ENCODE peak calls at places on chromosomes 13 and 19, in five cellular contexts. R, B, J, U and I are unnamed samples.

GRCh38 chr13:23129329-23129728 is 51.5 kb upstream of the SGCG start:
- DNase-seq in U (no peak), R (no peak), B (no peak), J (no peak), I (no peak)

GRCh38 chr13:75365724-75366173 is 116.2 kb downstream of the TBC1D4 start:
- DNase-seq in B (peak; percentile 54), U (peak; percentile 26), R (peak; percentile 13), J (no peak), I (no peak)

GRCh38 chr19:12194827-12195500 is 32.1 kb downstream of the ZNF136 start:
- DNase-seq in R (no peak), J (peak; percentile 21), B (peak; percentile 8), U (peak; percentile 59), I (no peak)

GRCh38 chr13:112956516-112957294 is 12.3 kb upstream of the MCF2L start:
- DNase-seq in U (no peak), B (no peak), J (no peak), R (no peak), I (no peak)

GRCh38 chr19:44808463-44809371 is at the start of gene BCAM:
- DNase-seq in B (no peak), U (no peak), J (no peak), R (peak; percentile 57), I (no peak)

GRCh38 chr19:56912406-56912805 is 71.9 kb upstream of the PEG3 start:
- DNase-seq in J (no peak), U (no peak), B (no peak), R (no peak), I (no peak)

GRCh38 chr13:40153516-40153915 is 498.1 kb downstream of the COG6 start:
- DNase-seq in B (no peak), J (no peak), R (no peak), U (no peak), I (no peak)

GRCh38 chr13:37382156-37382555 is 216.4 kb downstream of the POSTN start:
- DNase-seq in U (no peak), J (no peak), R (no peak), B (no peak), I (no peak)

GRCh38 chr13:77697208-77698103 is at the start of gene SLAIN1:
- DNase-seq in R (no peak), U (peak; percentile 78), J (peak; percentile 38), B (no peak), I (no peak)

GRCh38 chr19:44758596-44758995 is 10.1 kb downstream of the BCL3 start:
- DNase-seq in J (no peak), B (no peak), R (no peak), U (no peak), I (no peak)

GRCh38 chr19:18879579-18880373 is 16.2 kb downstream of the CERS1 start:
- DNase-seq in U (peak; percentile 25), J (no peak), B (no peak), R (no peak), I (no peak)

GRCh38 chr13:91348906-91349435 is 1.5 kb downstream of the MIR17HG start:
- DNase-seq in B (peak; percentile 42), J (peak; percentile 41), U (peak; percentile 90), R (peak; percentile 81), I (no peak)

GRCh38 chr13:87810920-87811344 is 139.8 kb downstream of the SLITRK5 start:
- DNase-seq in U (no peak), J (no peak), B (no peak), R (no peak), I (no peak)